ENCODE peak calls at places on chromosomes 4 and X, in seven cellular contexts. W is HEK293T; S is AG09309; V is gastrocnemius medialis; E is ACHN; R is activated naive CD8-positive, alpha-beta T cell treated with anti-CD3 and anti-CD28 coated beads, Interleukin-2, amount 50 U/mL, for 24 hours; T is germinal center. G is an unnamed sample.

GRCh38 chr4:83128235-83128929 is 13.9 kb upstream of the PLAC8 start:
- DNase-seq in R (no peak), S (peak), T (no peak), W (no peak), V (no peak), E (peak), G (peak)

GRCh38 chr4:119648398-119648797 is 19.8 kb upstream of the PDE5A start:
- DNase-seq in W (no peak), S (no peak), R (no peak), T (no peak), V (no peak), E (no peak), G (no peak)

GRCh38 chrX:43065978-43066377 is 288.0 kb upstream of the PPP1R2C start:
- DNase-seq in S (no peak), R (no peak), W (no peak), T (no peak), E (no peak), V (no peak), G (no peak)

GRCh38 chrX:97452283-97452682 is 568.6 kb downstream of the RPA4 start:
- DNase-seq in E (no peak), R (no peak), S (no peak), T (no peak), W (no peak), V (no peak), G (no peak)

GRCh38 chr4:95889662-95890061 is 49.8 kb downstream of the PDHA2 start:
- DNase-seq in W (no peak), T (no peak), V (no peak), S (no peak), R (no peak), E (no peak), G (no peak)

GRCh38 chr4:77156912-77157858 is at the start of gene CCNG2:
- DNase-seq in E (peak), V (peak), W (peak), S (peak), T (peak), R (peak), G (no peak)

GRCh38 chrX:69024931-69025330 is 140.3 kb downstream of the PJA1 start:
- DNase-seq in R (no peak), V (peak), W (peak), E (no peak), S (no peak), T (no peak), G (peak)

GRCh38 chr4:3285558-3286334 is 7.1 kb upstream of the RGS12 start:
- DNase-seq in V (peak), R (no peak), W (no peak), S (peak), E (no peak), T (no peak), G (peak)

GRCh38 chr4:11471613-11472012 is 42.9 kb upstream of the HS3ST1 start:
- DNase-seq in T (peak), E (no peak), R (peak), V (no peak), W (no peak), S (no peak), G (no peak)

GRCh38 chr4:56655209-56655626 is 25.9 kb downstream of the HOPX start:
- DNase-seq in V (peak), R (peak), W (peak), T (peak), S (no peak), E (no peak), G (no peak)

GRCh38 chrX:115525486-115525885 is 35.5 kb upstream of the PLS3 start:
- DNase-seq in R (no peak), T (no peak), E (no peak), V (no peak), S (no peak), W (peak), G (no peak)

GRCh38 chrX:15943393-15943792 is 88.8 kb upstream of the AP1S2 start:
- DNase-seq in W (no peak), T (no peak), S (no peak), V (no peak), R (no peak), E (no peak), G (no peak)

GRCh38 chr4:37858877-37859276 is 32.0 kb upstream of the TBC1D1 start:
- DNase-seq in S (no peak), R (no peak), T (no peak), V (no peak), W (no peak), E (no peak), G (no peak)

GRCh38 chr4:37473807-37474206 is 212.4 kb downstream of the RELL1 start:
- DNase-seq in W (no peak), V (no peak), S (no peak), R (no peak), E (no peak), T (no peak), G (no peak)

GRCh38 chr4:119825696-119826095 is 197.1 kb upstream of the PDE5A start:
- DNase-seq in W (no peak), S (no peak), V (no peak), R (no peak), T (no peak), E (no peak), G (no peak)

GRCh38 chr4:27217261-27217769 is 356.7 kb downstream of the STIM2 start:
- DNase-seq in R (no peak), S (peak), E (no peak), V (no peak), T (no peak), W (no peak), G (peak)

GRCh38 chr4:153549401-153549800 is 83.2 kb downstream of the TMEM131L start:
- DNase-seq in V (no peak), S (no peak), W (no peak), T (no peak), R (no peak), E (no peak), G (no peak)

GRCh38 chr4:122824616-122825015 is 2.0 kb upstream of the FGF2 start:
- DNase-seq in W (no peak), E (peak), S (no peak), R (no peak), T (no peak), V (no peak), G (no peak)

GRCh38 chr4:110867981-110868380 is 245.1 kb upstream of the PITX2 start:
- DNase-seq in W (no peak), E (no peak), R (no peak), V (no peak), T (no peak), S (no peak), G (no peak)

G was measured in GM04503.